ENCODE peak calls at places on chromosomes 12 and 14, in six cellular contexts. S is H4, B is neural crest cell, U is hippocampal formation, P is Calu3, T is IMR-90. F is an unnamed sample.

GRCh38 chr12:113187588-113187987 is 2.1 kb downstream of the RITA1 start:
- DNase-seq in S (no peak), B (no peak), U (no peak), P (no peak), T (no peak), F (no peak)

GRCh38 chr12:89857652-89858274 is 149.1 kb upstream of the ATP2B1 start:
- DNase-seq in S (no peak), B (no peak), U (no peak), P (no peak), T (no peak), F (no peak)

GRCh38 chr12:130486891-130487416 is 149.3 kb downstream of the PIWIL1 start:
- DNase-seq in S (no peak), B (no peak), U (no peak), P (no peak), T (no peak), F (no peak)

GRCh38 chr12:14410841-14411569 is 45.5 kb downstream of the ATF7IP start:
- DNase-seq in S (no peak), B (no peak), U (no peak), P (no peak), T (no peak), F (peak)

GRCh38 chr12:102948941-102949352 is 8.5 kb upstream of the ASCL1 start:
- DNase-seq in S (peak), B (peak), U (peak), P (peak), T (peak), F (no peak)

GRCh38 chr14:105197274-105197673 is 16.2 kb upstream of the NUDT14 start:
- DNase-seq in S (no peak), B (no peak), U (no peak), P (no peak), T (peak), F (peak)

GRCh38 chr14:104085889-104086201 is 345 bp downstream of the ASPG start:
- DNase-seq in S (no peak), B (no peak), U (no peak), P (no peak), T (no peak), F (no peak)

GRCh38 chr12:44837114-44837800 is 38.9 kb downstream of the NELL2 start:
- DNase-seq in S (no peak), B (no peak), U (no peak), P (no peak), T (no peak), F (no peak)

GRCh38 chr12:98698603-98699463 is 53.7 kb downstream of the APAF1 start:
- DNase-seq in S (peak), B (no peak), U (peak), P (peak), T (peak), F (peak)

GRCh38 chr14:53124778-53125177 is 28.3 kb downstream of the DDHD1 start:
- DNase-seq in S (no peak), B (no peak), U (no peak), P (no peak), T (no peak), F (no peak)

GRCh38 chr14:72532686-72533454 is 361.0 kb downstream of the DPF3 start:
- DNase-seq in S (no peak), B (no peak), U (no peak), P (no peak), T (no peak), F (no peak)

GRCh38 chr12:53060721-53061276 is 10.9 kb downstream of the TNS2 start:
- DNase-seq in S (no peak), B (no peak), U (no peak), P (no peak), T (no peak), F (no peak)

GRCh38 chr14:76653875-76654572 is 107.2 kb upstream of the VASH1 start:
- DNase-seq in S (peak), B (no peak), U (no peak), P (no peak), T (no peak), F (no peak)

GRCh38 chr12:39272934-39273770 is 169.8 kb downstream of the KIF21A start:
- DNase-seq in S (peak), B (peak), U (no peak), P (peak), T (peak), F (peak)

GRCh38 chr12:121514184-121514742 is 66.6 kb downstream of the KDM2B start:
- DNase-seq in S (no peak), B (no peak), U (no peak), P (no peak), T (no peak), F (no peak)

GRCh38 chr12:112256780-112257179 is 125.5 kb downstream of the HECTD4 start:
- DNase-seq in S (no peak), B (no peak), U (no peak), P (no peak), T (no peak), F (no peak)

GRCh38 chr12:95248604-95249355 is 31.2 kb downstream of the VEZT start:
- DNase-seq in S (no peak), B (no peak), U (no peak), P (no peak), T (peak), F (no peak)

GRCh38 chr12:115354007-115354452 is 670.1 kb upstream of the TBX3 start:
- DNase-seq in S (peak), B (no peak), U (no peak), P (no peak), T (peak), F (peak)

GRCh38 chr14:70121521-70121920 is 67.2 kb downstream of the SLC8A3 start:
- DNase-seq in S (no peak), B (peak), U (no peak), P (no peak), T (no peak), F (no peak)

GRCh38 chr14:70782361-70782760 is 27.0 kb downstream of the MAP3K9 start:
- DNase-seq in S (peak), B (no peak), U (no peak), P (no peak), T (peak), F (peak)

GRCh38 chr14:64983439-64984310 is 3.0 kb upstream of the FNTB start:
- DNase-seq in S (no peak), B (no peak), U (no peak), P (peak), T (peak), F (peak)

GRCh38 chr12:121580959-121581680 is at the start of gene KDM2B:
- DNase-seq in S (no peak), B (peak), U (peak), P (no peak), T (peak), F (peak)

GRCh38 chr12:62802981-62803380 is 132.0 kb downstream of the PPM1H start:
- DNase-seq in S (no peak), B (no peak), U (no peak), P (no peak), T (peak), F (peak)

GRCh38 chr12:13093850-13094225 is 9.6 kb downstream of the GSG1 start:
- DNase-seq in S (no peak), B (no peak), U (no peak), P (no peak), T (no peak), F (no peak)

GRCh38 chr12:92061061-92061460 is 84.6 kb downstream of the BTG1 start:
- DNase-seq in S (no peak), B (no peak), U (no peak), P (no peak), T (no peak), F (no peak)

GRCh38 chr12:8088574-8088973 is 6.5 kb downstream of the NECAP1 start:
- DNase-seq in S (no peak), B (no peak), U (no peak), P (no peak), T (no peak), F (no peak)

GRCh38 chr12:93884794-93885460 is 207.8 kb downstream of the CRADD start:
- DNase-seq in S (no peak), B (no peak), U (no peak), P (no peak), T (peak), F (peak)

GRCh38 chr12:109219938-109220337 is 89.1 kb downstream of the FOXN4 start:
- DNase-seq in S (no peak), B (no peak), U (no peak), P (no peak), T (no peak), F (no peak)

GRCh38 chr14:76812422-76813383 is at the start of gene ANGEL1:
- DNase-seq in S (peak), B (peak), U (peak), P (peak), T (peak), F (peak)

GRCh38 chr12:132423251-132424117 is 66.5 kb upstream of the FBRSL1 start:
- DNase-seq in S (no peak), B (peak), U (no peak), P (no peak), T (no peak), F (no peak)

GRCh38 chr12:65779091-65779642 is 45.1 kb upstream of the HMGA2 start:
- DNase-seq in S (peak), B (no peak), U (no peak), P (peak), T (peak), F (peak)